ENCODE peak calls at places on chromosomes 2 and 18, in nine cellular contexts. K, N, Z, S, T, L, Y, V and F are unnamed samples.

GRCh38 chr2:108719149-108720044 is at the start of gene RANBP2:
- DNase-seq in N (peak; percentile 96), K (peak; percentile 96), T (peak; percentile 95), Y (peak; percentile 98), S (peak; percentile 99), L (peak; percentile 99), V (peak; percentile 94), Z (peak; percentile 91), F (peak; percentile 94)

GRCh38 chr18:74942319-74942910 is 266.5 kb downstream of the PTGR3 start:
- DNase-seq in Z (no peak), Y (no peak), K (no peak), N (no peak), L (no peak), S (no peak), V (no peak), T (no peak), F (no peak)

GRCh38 chr18:43113220-43113895 is 2.1 kb downstream of the RIT2 start:
- DNase-seq in T (no peak), L (no peak), Y (no peak), V (no peak), K (no peak), N (no peak), Z (no peak), S (no peak), F (no peak)

GRCh38 chr18:8706545-8706980 is 1.2 kb downstream of the MTCL1 start:
- DNase-seq in S (no peak), V (no peak), N (no peak), Y (peak; percentile 64), K (no peak), L (peak; percentile 17), Z (no peak), T (no peak), F (no peak)

GRCh38 chr2:11998626-11999378 is 252.4 kb downstream of the LPIN1 start:
- DNase-seq in Z (no peak), K (no peak), S (no peak), L (no peak), Y (no peak), N (no peak), T (no peak), V (no peak), F (no peak)

GRCh38 chr2:14235667-14236066 is 396.9 kb upstream of the LRATD1 start:
- DNase-seq in T (no peak), L (no peak), V (no peak), Z (no peak), N (no peak), S (no peak), K (no peak), Y (no peak), F (no peak)

GRCh38 chr2:165691615-165692014 is 102.4 kb downstream of the GALNT3 start:
- DNase-seq in T (peak; percentile 18), V (no peak), K (no peak), N (no peak), Y (no peak), L (peak; percentile 80), S (peak; percentile 59), Z (no peak), F (no peak)

GRCh38 chr2:150495993-150496627 is 8.6 kb upstream of the RND3 start:
- DNase-seq in Y (no peak), N (peak; percentile 90), S (peak; percentile 96), K (no peak), V (no peak), L (peak; percentile 95), T (no peak), Z (no peak), F (no peak)

GRCh38 chr18:49206717-49207116 is 253.7 kb downstream of the DYM start:
- DNase-seq in L (peak; percentile 28), Z (no peak), S (peak; percentile 73), Y (no peak), V (no peak), T (no peak), N (no peak), K (no peak), F (no peak)

GRCh38 chr2:15906778-15907177 is 33.6 kb upstream of the MYCN start:
- DNase-seq in Y (no peak), N (no peak), Z (no peak), L (no peak), V (no peak), S (no peak), T (no peak), K (no peak), F (no peak)

GRCh38 chr2:123051136-123051535 is 974.0 kb upstream of the CNTNAP5 start:
- DNase-seq in S (peak; percentile 5), K (no peak), Z (no peak), T (no peak), V (no peak), Y (no peak), L (no peak), N (no peak), F (no peak)

GRCh38 chr2:223995569-223995968 is 38.3 kb downstream of the MRPL44 start:
- DNase-seq in Z (no peak), S (peak; percentile 57), T (no peak), L (peak; percentile 62), N (no peak), K (no peak), V (no peak), Y (no peak), F (no peak)

GRCh38 chr2:219126555-219126954 is 34.1 kb downstream of the NHEJ1 start:
- DNase-seq in Z (no peak), Y (no peak), K (no peak), V (no peak), L (no peak), T (no peak), S (peak; percentile 13), N (no peak), F (no peak)

GRCh38 chr2:205704101-205704741 is 21.9 kb downstream of the NRP2 start:
- DNase-seq in S (peak; percentile 58), Z (no peak), T (no peak), K (no peak), N (no peak), L (peak; percentile 74), V (peak; percentile 69), Y (no peak), F (no peak)

GRCh38 chr2:96680561-96681141 is 38.1 kb downstream of the FER1L5 start:
- DNase-seq in N (no peak), V (peak; percentile 65), K (no peak), Y (no peak), L (no peak), S (no peak), Z (no peak), T (no peak), F (no peak)

GRCh38 chr2:233538741-233539140 is 27.8 kb downstream of the USP40 start:
- DNase-seq in K (no peak), L (no peak), S (no peak), Y (no peak), N (no peak), Z (no peak), V (no peak), T (no peak), F (no peak)
- TF ChIP-seq CTCF in K (no peak), L (no peak), S (no peak), Y (no peak), N (no peak), Z (no peak), V (no peak), T (no peak), F (no peak)

GRCh38 chr2:170966648-170967396 is 37.8 kb downstream of the GORASP2 start:
- DNase-seq in Y (no peak), L (no peak), S (no peak), N (no peak), Z (no peak), T (no peak), V (no peak), K (peak; percentile 48), F (no peak)
- TF ChIP-seq CTCF in Y (no peak), L (peak; percentile 20), S (peak; percentile 28), N (peak; percentile 31), Z (peak; percentile 7), T (no peak), V (no peak), K (peak; percentile 18), F (no peak)

GRCh38 chr2:234476766-234477165 is 20.1 kb downstream of the ARL4C start:
- DNase-seq in Y (no peak), L (no peak), K (no peak), T (no peak), N (no peak), S (no peak), Z (no peak), V (no peak), F (no peak)
- TF ChIP-seq CTCF in Y (no peak), L (no peak), K (no peak), T (no peak), N (no peak), S (no peak), Z (no peak), V (no peak), F (no peak)

GRCh38 chr2:163133602-163134001 is 295.0 kb upstream of the KCNH7 start:
- DNase-seq in T (no peak), K (no peak), N (no peak), V (no peak), S (no peak), L (peak; percentile 7), Z (no peak), Y (no peak), F (no peak)

DNA sequence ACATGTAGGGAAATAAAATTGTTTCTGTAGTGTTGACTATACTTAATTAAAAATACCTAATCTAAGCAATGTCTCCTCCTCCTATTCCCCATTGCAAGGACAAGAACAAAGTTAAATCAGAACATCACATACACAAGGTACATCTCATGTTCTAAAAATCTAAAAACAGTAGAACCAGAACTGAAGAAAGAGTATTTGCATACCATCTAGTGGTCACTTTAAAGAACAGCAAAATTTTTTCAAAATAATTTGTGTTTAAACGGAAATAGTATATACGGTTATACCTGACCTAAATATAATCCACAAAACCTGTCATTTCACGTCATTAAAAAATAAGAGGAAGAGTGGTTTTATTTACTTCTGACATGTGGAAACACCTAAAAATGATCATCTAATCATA is 294.3 kb upstream of the KCNH7 start:
- DNase-seq in N (no peak), Z (no peak), S (peak; percentile 42), V (no peak), K (no peak), L (peak; percentile 35), T (no peak), Y (no peak), F (no peak)
- TF ChIP-seq CTCF in N (peak; percentile 60), Z (peak; percentile 70), S (peak; percentile 57), V (no peak), K (peak; percentile 38), L (peak; percentile 49), T (peak; percentile 37), Y (peak; percentile 41), F (no peak)

GRCh38 chr2:144460981-144461766 is 58.7 kb downstream of the ZEB2 start:
- DNase-seq in V (peak; percentile 44), T (peak; percentile 51), K (peak; percentile 68), N (peak; percentile 44), Z (no peak), Y (no peak), S (peak; percentile 88), L (peak; percentile 77), F (no peak)
- TF ChIP-seq CTCF in V (no peak), T (peak; percentile 29), K (no peak), N (peak; percentile 12), Z (no peak), Y (no peak), S (peak; percentile 42), L (no peak), F (no peak)